ENCODE peak calls at places on chromosomes 11 and 22, in seven cellular contexts. M is Calu3; O is activated T-helper 2 cell treated with anti-CD3 and anti-CD28 coated beads, Interferon-gamma antibody, Interleukin-2, Interleukin-4, amounts not matched to agents 10 μg/mL and 5 μg/mL and 100 μg/mL, durations not matched to agents 14 hours and 24 hours and 36 hours; B is ecto neural progenitor cell; E is amygdala; L is RWPE1; N is sigmoid colon. S is an unnamed sample.

GRCh38 chr11:61075891-61076290 is 26.4 kb upstream of the CD5 start:
- DNase-seq in M (peak), O (no peak), B (no peak), E (peak), L (peak), N (no peak), S (no peak)

GRCh38 chr11:134358165-134358852 is 26.5 kb downstream of the GLB1L2 start:
- DNase-seq in M (no peak), O (no peak), B (no peak), E (no peak), L (no peak), N (peak), S (no peak)

GRCh38 chr22:26444777-26445176 is 15.7 kb downstream of the ASPHD2 start:
- DNase-seq in M (no peak), O (no peak), B (no peak), E (no peak), L (no peak), N (no peak), S (no peak)

GRCh38 chr11:2099523-2100316 is 39.5 kb downstream of the IGF2 start:
- DNase-seq in M (peak), O (no peak), B (no peak), E (no peak), L (peak), N (peak), S (no peak)

GRCh38 chr22:34243023-34243422 is 322.7 kb upstream of the LARGE1 start:
- DNase-seq in M (no peak), O (no peak), B (no peak), E (no peak), L (no peak), N (no peak), S (no peak)

GRCh38 chr11:28058333-28058732 is 49.6 kb downstream of the KIF18A start:
- DNase-seq in M (no peak), O (no peak), B (no peak), E (no peak), L (no peak), N (no peak), S (no peak)

GRCh38 chr11:132910016-132910760 is 622.1 kb downstream of the OPCML start:
- DNase-seq in M (no peak), O (no peak), B (no peak), E (no peak), L (no peak), N (no peak), S (no peak)

GRCh38 chr11:94581926-94582325 is 14.8 kb downstream of the PIWIL4 start:
- DNase-seq in M (no peak), O (no peak), B (no peak), E (no peak), L (no peak), N (no peak), S (no peak)

GRCh38 chr11:130420478-130421198 is 7.8 kb downstream of the ADAMTS8 start:
- DNase-seq in M (no peak), O (no peak), B (no peak), E (no peak), L (no peak), N (peak), S (no peak)

GRCh38 chr11:71311176-71311925 is 59.0 kb upstream of the SHANK2 start:
- DNase-seq in M (no peak), O (no peak), B (peak), E (no peak), L (no peak), N (peak), S (no peak)

GRCh38 chr22:48677168-48677520 is 1150.5 kb downstream of the BRD1 start:
- DNase-seq in M (no peak), O (no peak), B (no peak), E (no peak), L (no peak), N (no peak), S (no peak)

GRCh38 chr22:26483439-26484359 is at the start of the genes HPS4 and SRRD:
- DNase-seq in M (peak), O (peak), B (peak), E (peak), L (peak), N (peak), S (peak)

GRCh38 chr11:76025068-76025467 is 181.2 kb downstream of the WNT11 start:
- DNase-seq in M (no peak), O (no peak), B (no peak), E (no peak), L (no peak), N (no peak), S (no peak)

GRCh38 chr22:50270302-50271010 is at the start of gene MAPK11:
- DNase-seq in M (peak), O (peak), B (peak), E (no peak), L (no peak), N (no peak), S (peak)

GRCh38 chr11:40732107-40732506 is 727.3 kb downstream of the LRRC4C start:
- DNase-seq in M (no peak), O (no peak), B (no peak), E (no peak), L (no peak), N (no peak), S (no peak)

GRCh38 chr22:25039754-25040153 is 87.2 kb downstream of the KIAA1671 start:
- DNase-seq in M (no peak), O (no peak), B (no peak), E (no peak), L (no peak), N (no peak), S (no peak)

GRCh38 chr11:65390099-65390941 is 3.9 kb downstream of the FRMD8 start:
- DNase-seq in M (no peak), O (no peak), B (peak), E (no peak), L (no peak), N (peak), S (no peak)

GRCh38 chr11:120859552-120860295 is 164.2 kb upstream of the TBCEL start:
- DNase-seq in M (no peak), O (no peak), B (no peak), E (no peak), L (no peak), N (no peak), S (no peak)

GRCh38 chr22:49969751-49970527 is 9.4 kb downstream of the PIM3 start:
- DNase-seq in M (no peak), O (no peak), B (peak), E (no peak), L (no peak), N (peak), S (no peak)

GRCh38 chr22:24834845-24835570 is 29.0 kb downstream of the SGSM1 start:
- DNase-seq in M (peak), O (no peak), B (no peak), E (no peak), L (no peak), N (no peak), S (no peak)